ENCODE peak calls at places on chromosomes 4 and X, in five cellular contexts. O is heart left ventricle, V is K562, Q is transverse colon, B is A549. Y is an unnamed sample.

GRCh38 chr4:139501531-139502311 is 47.8 kb downstream of the RAB33B start:
- DNase-seq in O (no peak), V (no peak), B (no peak), Q (no peak), Y (no peak)

GRCh38 chr4:7382634-7383014 is 52.1 kb downstream of the PSAPL1 start:
- DNase-seq in O (no peak), B (no peak), Q (no peak), V (no peak), Y (no peak)

GRCh38 chr4:147056951-147057630 is 111.4 kb upstream of the TTC29 start:
- DNase-seq in Q (no peak), V (no peak), B (no peak), O (no peak), Y (no peak)

GRCh38 chr4:47913858-47914218 is 545 bp downstream of the NFXL1 start:
- DNase-seq in V (peak; percentile 54), Q (peak; percentile 50), B (peak; percentile 6), O (peak; percentile 36), Y (peak; percentile 60)

GRCh38 chrX:115642895-115643530 is 82.0 kb downstream of the PLS3 start:
- DNase-seq in Q (peak; percentile 14), B (peak; percentile 9), V (peak; percentile 53), O (no peak), Y (peak; percentile 13)

GRCh38 chr4:182307746-182308145 is 64.5 kb downstream of the TENM3 start:
- DNase-seq in O (no peak), V (no peak), B (no peak), Q (no peak), Y (no peak)

GRCh38 chr4:627751-628150 is 2.4 kb downstream of the PDE6B start:
- DNase-seq in B (no peak), V (no peak), O (no peak), Q (no peak), Y (no peak)

GRCh38 chr4:76198411-76199237 is 15.0 kb downstream of the SCARB2 start:
- DNase-seq in V (peak; percentile 70), O (peak; percentile 76), Q (peak; percentile 85), B (no peak), Y (peak; percentile 45)

GRCh38 chr4:123232439-123232838 is 164.2 kb upstream of the SPRY1 start:
- DNase-seq in O (no peak), V (no peak), Q (no peak), B (no peak), Y (no peak)

GRCh38 chr4:16269742-16270522 is 43.7 kb upstream of the TAPT1 start:
- DNase-seq in V (no peak), O (no peak), B (no peak), Q (no peak), Y (no peak)

GRCh38 chr4:159770969-159771368 is 668.1 kb downstream of the RAPGEF2 start:
- DNase-seq in B (no peak), Q (no peak), V (no peak), O (no peak), Y (no peak)

GRCh38 chr4:148346657-148347056 is 95.6 kb downstream of the NR3C2 start:
- DNase-seq in O (no peak), V (no peak), B (no peak), Q (no peak), Y (no peak)

GRCh38 chrX:71514367-71515038 is 18.4 kb upstream of the OGT start:
- DNase-seq in B (no peak), Q (peak; percentile 14), V (no peak), O (no peak), Y (no peak)

GRCh38 chr4:114879916-114880315 is 233.5 kb downstream of the NDST4 start:
- DNase-seq in O (no peak), V (no peak), Q (no peak), B (no peak), Y (no peak)

GRCh38 chr4:85778809-85779124 is 303.8 kb downstream of the ARHGAP24 start:
- DNase-seq in B (no peak), Q (no peak), V (no peak), O (no peak), Y (no peak)

GRCh38 chr4:17385403-17385802 is 126.5 kb downstream of the QDPR start:
- DNase-seq in Q (no peak), B (no peak), O (no peak), V (peak; percentile 3), Y (peak; percentile 25)

GRCh38 chr4:89164400-89164799 is 53.1 kb downstream of the TIGD2 start:
- DNase-seq in Q (no peak), B (no peak), O (no peak), V (no peak), Y (no peak)

GRCh38 chrX:17495052-17495451 is 120.1 kb downstream of the NHS start:
- DNase-seq in V (no peak), B (peak; percentile 29), Q (no peak), O (no peak), Y (no peak)

GRCh38 chr4:155578219-155578618 is 88.4 kb upstream of the GUCY1A1 start:
- DNase-seq in V (no peak), B (no peak), Q (no peak), O (no peak), Y (no peak)

GRCh38 chr4:103204114-103204513 is 6.0 kb upstream of the CENPE start:
- DNase-seq in Q (no peak), V (peak; percentile 15), B (no peak), O (no peak), Y (peak; percentile 6)

GRCh38 chrX:153645921-153646481 is 1.0 kb upstream of the DUSP9 start:
- DNase-seq in O (no peak), B (no peak), V (no peak), Q (no peak), Y (no peak)

GRCh38 chrX:109886122-109886761 is 116.7 kb upstream of the TMEM164 start:
- DNase-seq in Q (peak; percentile 26), O (no peak), B (peak; percentile 53), V (peak; percentile 73), Y (peak; percentile 69)

GRCh38 chrX:40778861-40779575 is 43.7 kb upstream of the MED14 start:
- DNase-seq in B (no peak), Q (no peak), V (no peak), O (no peak), Y (no peak)

GRCh38 chrX:50770702-50771101 is 43.3 kb downstream of the SHROOM4 start:
- DNase-seq in V (no peak), O (peak; percentile 24), B (no peak), Q (peak; percentile 68), Y (no peak)

GRCh38 chr4:1579834-1580686 is 104.1 kb downstream of the FAM53A start:
- DNase-seq in B (peak; percentile 61), O (peak; percentile 89), Q (peak; percentile 91), V (peak; percentile 94), Y (peak; percentile 98)

GRCh38 chr4:88341227-88342192 is 37.1 kb upstream of the HERC6 start:
- DNase-seq in V (no peak), B (peak; percentile 41), O (peak; percentile 47), Q (no peak), Y (no peak)

GRCh38 chr4:152935138-152935537 is 985 bp upstream of the FHDC1 start:
- DNase-seq in V (peak; percentile 63), O (no peak), B (peak; percentile 18), Q (peak; percentile 66), Y (peak; percentile 80)

GRCh38 chr4:101066586-101066985 is 280.7 kb downstream of the PPP3CA start:
- DNase-seq in Q (no peak), B (no peak), V (no peak), O (no peak), Y (no peak)

GRCh38 chr4:90960840-90961239 is 833.6 kb downstream of the CCSER1 start:
- DNase-seq in Q (no peak), V (no peak), B (no peak), O (no peak), Y (peak; percentile 2)

GRCh38 chr4:73662709-73663546 is 42.7 kb upstream of the RASSF6 start:
- DNase-seq in B (peak; percentile 19), V (peak; percentile 58), O (no peak), Q (no peak), Y (peak; percentile 60)

GRCh38 chr4:186700746-186701145 is 22.9 kb downstream of the FAT1 start:
- DNase-seq in V (no peak), B (no peak), O (peak; percentile 78), Q (no peak), Y (no peak)

GRCh38 chr4:188295899-188296298 is 156.7 kb downstream of the TRIML1 start:
- DNase-seq in B (no peak), V (no peak), O (no peak), Q (no peak), Y (no peak)

DNA sequence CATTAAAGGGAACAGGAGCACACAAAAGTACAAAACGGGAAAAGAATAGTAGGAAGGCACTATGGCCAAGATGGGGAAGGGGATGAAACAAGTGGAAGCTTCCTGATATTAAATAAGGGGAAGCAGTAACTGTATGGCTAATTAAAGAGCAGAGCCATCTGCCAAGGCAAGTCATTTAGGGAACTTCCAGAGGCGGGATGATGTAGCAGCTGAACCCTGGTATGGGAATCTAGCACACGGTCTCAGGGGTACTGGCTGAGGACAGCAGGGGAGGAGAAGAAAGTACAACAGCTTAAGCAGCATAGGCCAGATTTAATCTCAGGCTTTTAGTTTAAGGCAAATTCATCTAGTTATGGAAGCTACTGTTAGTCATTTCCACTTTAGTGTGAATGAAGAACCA is 59.1 kb downstream of the IGFBP7 start:
- DNase-seq in B (no peak), O (peak; percentile 49), V (no peak), Q (no peak), Y (no peak)
- TF ChIP-seq POLR2A in B (no peak), O (no peak), V (no peak), Q (no peak), Y (no peak)

GRCh38 chrX:48676106-48676892 is 7.3 kb upstream of the WAS start:
- DNase-seq in O (peak; percentile 92), V (peak; percentile 94), Q (peak; percentile 91), B (peak; percentile 95), Y (peak; percentile 92)
- TF ChIP-seq POLR2A in O (peak; percentile 72), V (peak; percentile 76), Q (peak; percentile 89), B (peak; percentile 64), Y (peak; percentile 47)

GRCh38 chr4:118848242-118848641 is 12.3 kb upstream of the SEC24D start:
- DNase-seq in V (no peak), Q (no peak), B (no peak), O (no peak), Y (no peak)

GRCh38 chr4:118846981-118847380 is 11.1 kb upstream of the SEC24D start:
- DNase-seq in B (no peak), V (no peak), Q (no peak), O (no peak), Y (no peak)

GRCh38 chr4:118848901-118849300 is 13.0 kb upstream of the SEC24D start:
- DNase-seq in V (no peak), Q (no peak), B (no peak), O (no peak), Y (no peak)

GRCh38 chr4:118850813-118851173 is 14.9 kb upstream of the SEC24D start:
- DNase-seq in O (no peak), V (no peak), Q (no peak), B (no peak), Y (no peak)

GRCh38 chr4:118849867-118850812 is 14.2 kb upstream of the SEC24D start:
- DNase-seq in V (no peak), Q (peak; percentile 11), B (no peak), O (no peak), Y (peak; percentile 12)
- TF ChIP-seq POLR2A in V (no peak), Q (no peak), B (no peak), O (no peak), Y (no peak)

GRCh38 chrX:21934414-21934813 is 6.1 kb upstream of the SMS start:
- DNase-seq in V (no peak), Q (no peak), O (no peak), B (no peak), Y (no peak)

GRCh38 chrX:21944136-21944615 is 3.7 kb downstream of the SMS start:
- DNase-seq in B (no peak), O (peak; percentile 35), V (no peak), Q (no peak), Y (no peak)

GRCh38 chrX:21943460-21944135 is 3.1 kb downstream of the SMS start:
- DNase-seq in O (no peak), B (peak; percentile 20), V (no peak), Q (no peak), Y (peak; percentile 3)

GRCh38 chrX:21940356-21940829 is at the start of gene SMS:
- DNase-seq in V (peak; percentile 85), O (peak; percentile 86), Q (peak; percentile 81), B (peak; percentile 62), Y (peak; percentile 73)
- TF ChIP-seq POLR2A in V (peak; percentile 75), O (peak; percentile 57), Q (peak; percentile 39), B (peak; percentile 37), Y (peak; percentile 37)

Y was measured in erythroblast.